ENCODE peak calls at places on chromosomes 3 and 15, in eight cellular contexts. G, R, D, Y, T, V, W and C are unnamed samples.
A peak's percentile ranks its signal among the peaks of the same experiment; 100 is the strongest.

GRCh38 chr3:141308588-141309218 is 59.6 kb upstream of the ZBTB38 start:
- DNase-seq in T (peak; percentile 75), G (no peak), D (peak; percentile 82), V (peak; percentile 30), Y (no peak), W (peak; percentile 88), R (peak; percentile 84), C (peak; percentile 75)

GRCh38 chr15:60483042-60483441 is 4.1 kb upstream of the ICE2 start:
- DNase-seq in T (no peak), D (no peak), Y (no peak), G (no peak), R (no peak), V (no peak), W (no peak), C (no peak)

GRCh38 chr15:90063733-90064247 is 38.5 kb downstream of the IDH2 start:
- DNase-seq in V (no peak), Y (no peak), D (no peak), R (peak; percentile 40), T (no peak), G (no peak), W (no peak), C (no peak)

GRCh38 chr3:14539384-14540208 is 546 bp downstream of the GRIP2 start:
- DNase-seq in Y (no peak), R (no peak), G (no peak), W (no peak), D (no peak), T (no peak), V (peak; percentile 40), C (no peak)

GRCh38 chr15:67833504-67834248 is 6.2 kb downstream of the RNU6-1 start:
- DNase-seq in R (peak; percentile 52), V (no peak), W (peak; percentile 51), Y (peak; percentile 76), D (no peak), G (peak; percentile 61), T (peak; percentile 82), C (no peak)

GRCh38 chr3:33578325-33579180 is 138.3 kb upstream of the UBP1 start:
- DNase-seq in D (no peak), R (no peak), Y (no peak), G (no peak), W (peak; percentile 18), V (no peak), T (no peak), C (peak; percentile 87)

GRCh38 chr15:36951747-36952247 is 148.6 kb downstream of the MEIS2 start:
- DNase-seq in T (no peak), Y (no peak), G (no peak), V (no peak), D (no peak), W (peak; percentile 2), R (no peak), C (peak; percentile 18)

GRCh38 chr3:196227629-196228493 is 11.5 kb downstream of the SLC51A start:
- DNase-seq in D (no peak), Y (no peak), G (no peak), W (no peak), R (peak; percentile 24), T (no peak), V (no peak), C (no peak)

GRCh38 chr3:36065321-36065720 is 315.0 kb upstream of the STAC start:
- DNase-seq in T (no peak), R (no peak), Y (no peak), D (no peak), G (no peak), W (no peak), V (no peak), C (no peak)

GRCh38 chr3:128493221-128494151 is 485 bp upstream of the GATA2 start:
- DNase-seq in D (peak; percentile 50), G (no peak), W (no peak), V (no peak), R (peak; percentile 45), T (no peak), Y (no peak), C (no peak)

GRCh38 chr15:68776477-68777270 is 44.0 kb downstream of the ANP32A start:
- DNase-seq in D (no peak), T (no peak), G (no peak), V (no peak), W (no peak), Y (no peak), R (no peak), C (no peak)

GRCh38 chr3:58946875-58947274 is 103.0 kb downstream of the CFAP20DC start:
- DNase-seq in G (no peak), R (no peak), D (no peak), T (no peak), V (no peak), W (no peak), Y (no peak), C (no peak)

GRCh38 chr3:50262778-50263177 is 6.2 kb upstream of the SEMA3B start:
- DNase-seq in W (no peak), D (no peak), R (no peak), Y (no peak), T (no peak), V (no peak), G (no peak), C (no peak)

GRCh38 chr3:27596334-27596841 is 112.2 kb upstream of the SLC4A7 start:
- DNase-seq in R (no peak), W (no peak), V (no peak), T (no peak), Y (no peak), G (peak; percentile 17), D (no peak), C (peak; percentile 40)

GRCh38 chr3:58824285-58824684 is 157.7 kb upstream of the FAM3D start:
- DNase-seq in G (peak; percentile 58), V (peak; percentile 20), R (peak; percentile 82), W (peak; percentile 32), D (peak; percentile 63), Y (peak; percentile 25), T (peak; percentile 71), C (peak; percentile 57)

GRCh38 chr3:194285024-194285858 is 65.9 kb downstream of the CPN2 start:
- DNase-seq in D (no peak), R (no peak), G (no peak), T (no peak), Y (no peak), W (peak; percentile 60), V (no peak), C (peak; percentile 69)

GRCh38 chr3:143236226-143236964 is 116.8 kb downstream of the CHST2 start:
- DNase-seq in V (no peak), D (no peak), T (no peak), Y (no peak), G (no peak), R (no peak), W (no peak), C (no peak)

GRCh38 chr3:144466114-144466513 is 494.5 kb downstream of the DIPK2A start:
- DNase-seq in G (no peak), T (no peak), W (peak; percentile 1), R (no peak), Y (no peak), V (no peak), D (no peak), C (peak; percentile 32)

GRCh38 chr3:12017487-12017886 is 13.3 kb downstream of the SYN2 start:
- DNase-seq in W (no peak), D (no peak), V (no peak), Y (no peak), R (no peak), T (no peak), G (no peak), C (no peak)

GRCh38 chr3:197238842-197239241 is 59.6 kb downstream of the DLG1 start:
- DNase-seq in T (no peak), Y (no peak), D (no peak), W (no peak), R (no peak), G (no peak), V (no peak), C (no peak)

GRCh38 chr3:79203144-79203519 is 564.7 kb downstream of the ROBO1 start:
- DNase-seq in D (no peak), T (no peak), Y (no peak), G (no peak), V (no peak), W (no peak), R (no peak), C (no peak)

GRCh38 chr3:174355505-174355904 is 503.6 kb upstream of the NAALADL2 start:
- DNase-seq in D (no peak), T (no peak), Y (no peak), W (no peak), G (no peak), V (no peak), R (no peak), C (peak; percentile 45)
- TF ChIP-seq CTCF in D (no peak), T (no peak), Y (peak; percentile 12), W (no peak), G (no peak), V (peak; percentile 12), R (no peak), C (peak; percentile 32)

DNA sequence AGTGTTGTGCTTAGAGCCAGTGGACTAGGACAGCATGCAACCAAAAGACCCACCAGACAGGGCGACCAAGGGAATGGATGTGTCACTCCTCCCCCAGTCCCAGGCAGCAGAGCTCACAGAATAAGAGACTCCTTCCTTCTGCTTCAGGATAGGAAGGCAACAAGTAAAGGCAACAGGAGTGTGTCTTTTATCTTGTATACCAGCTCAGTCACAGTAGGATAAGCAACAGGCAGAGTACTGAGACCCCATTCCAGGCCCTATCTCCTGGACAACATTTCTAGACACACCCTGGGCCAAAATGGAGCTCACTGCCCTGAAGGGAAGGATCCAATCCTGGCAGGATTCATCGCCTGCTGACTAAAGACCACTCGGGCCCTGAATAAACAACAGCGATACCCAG is 25.0 kb downstream of the PDCD10 start:
- DNase-seq in Y (no peak), D (no peak), G (no peak), R (no peak), T (no peak), V (no peak), W (no peak), C (no peak)
- TF ChIP-seq CTCF in Y (no peak), D (no peak), G (no peak), R (no peak), T (no peak), V (no peak), W (no peak), C (no peak)

GRCh38 chr15:79066391-79067090 is 24.0 kb downstream of the RASGRF1 start:
- DNase-seq in D (no peak), G (no peak), W (no peak), V (no peak), T (no peak), R (no peak), Y (no peak), C (no peak)

GRCh38 chr15:79065361-79065743 is 25.2 kb downstream of the RASGRF1 start:
- DNase-seq in G (no peak), V (no peak), Y (no peak), D (no peak), R (no peak), T (no peak), W (no peak), C (no peak)

GRCh38 chr15:79067434-79067833 is 23.1 kb downstream of the RASGRF1 start:
- DNase-seq in W (no peak), R (peak; percentile 20), V (no peak), T (no peak), D (no peak), Y (no peak), G (no peak), C (no peak)

GRCh38 chr15:79064496-79064895 is 26.1 kb downstream of the RASGRF1 start:
- DNase-seq in Y (no peak), D (no peak), T (no peak), V (no peak), R (no peak), G (no peak), W (no peak), C (no peak)

GRCh38 chr15:79065744-79066376 is 24.7 kb downstream of the RASGRF1 start:
- DNase-seq in W (no peak), G (no peak), Y (no peak), R (peak; percentile 30), D (no peak), V (no peak), T (no peak), C (no peak)
- TF ChIP-seq CTCF in W (no peak), G (no peak), Y (no peak), R (no peak), D (no peak), V (no peak), T (no peak), C (no peak)

GRCh38 chr3:44861412-44862220 is at the start of gene TMEM42:
- DNase-seq in G (peak; percentile 85), D (peak; percentile 91), V (peak; percentile 91), Y (peak; percentile 97), W (peak; percentile 81), R (peak; percentile 91), T (peak; percentile 90), C (peak; percentile 71)
- TF ChIP-seq CTCF in G (peak; percentile 29), D (no peak), V (peak; percentile 49), Y (peak; percentile 18), W (no peak), R (no peak), T (no peak), C (peak; percentile 11)